ENCODE peak calls at places on chromosomes 2 and 18, in six cellular contexts. One of them, this sample, is unnamed.

GRCh38 chr18:43934322-43935050 is 657.2 kb upstream of the SYT4 start:
- DNase-seq in BE2C: no peak
- DNase-seq in tibial artery: no peak
- DNase-seq in GM12865: no peak
- DNase-seq in OCI-LY7: no peak
- DNase-seq in colonic mucosa: no peak
- DNase-seq in this sample: no peak

GRCh38 chr18:44895176-44895798 is 214.6 kb downstream of the SETBP1 start:
- DNase-seq in BE2C: peak
- DNase-seq in tibial artery: no peak
- DNase-seq in GM12865: peak
- DNase-seq in OCI-LY7: peak
- DNase-seq in colonic mucosa: peak
- DNase-seq in this sample: no peak

GRCh38 chr18:48999569-48999968 is 48.8 kb upstream of the SMAD7 start:
- DNase-seq in BE2C: no peak
- DNase-seq in tibial artery: no peak
- DNase-seq in GM12865: no peak
- DNase-seq in OCI-LY7: no peak
- DNase-seq in colonic mucosa: no peak
- DNase-seq in this sample: no peak

GRCh38 chr2:145064476-145064875 is 544.6 kb upstream of the ZEB2 start:
- DNase-seq in BE2C: no peak
- DNase-seq in tibial artery: no peak
- DNase-seq in GM12865: no peak
- DNase-seq in OCI-LY7: no peak
- DNase-seq in colonic mucosa: no peak
- DNase-seq in this sample: no peak

GRCh38 chr18:35578481-35578880 is 3.1 kb upstream of the GALNT1 start:
- DNase-seq in BE2C: no peak
- DNase-seq in tibial artery: no peak
- DNase-seq in GM12865: no peak
- DNase-seq in OCI-LY7: no peak
- DNase-seq in colonic mucosa: no peak
- DNase-seq in this sample: no peak

GRCh38 chr2:2101924-2102323 is 229.2 kb downstream of the MYT1L start:
- DNase-seq in BE2C: no peak
- DNase-seq in tibial artery: no peak
- DNase-seq in GM12865: no peak
- DNase-seq in OCI-LY7: peak
- DNase-seq in colonic mucosa: no peak
- DNase-seq in this sample: no peak

GRCh38 chr2:235966396-235966795 is 201.8 kb downstream of the GBX2 start:
- DNase-seq in BE2C: no peak
- DNase-seq in tibial artery: no peak
- DNase-seq in GM12865: no peak
- DNase-seq in OCI-LY7: no peak
- DNase-seq in colonic mucosa: no peak
- DNase-seq in this sample: no peak

GRCh38 chr18:57984490-57985109 is 59.4 kb upstream of the NEDD4L start:
- DNase-seq in BE2C: no peak
- DNase-seq in tibial artery: no peak
- DNase-seq in GM12865: no peak
- DNase-seq in OCI-LY7: no peak
- DNase-seq in colonic mucosa: no peak
- DNase-seq in this sample: no peak

GRCh38 chr2:15313657-15314056 is 247.5 kb downstream of the NBAS start:
- DNase-seq in BE2C: no peak
- DNase-seq in tibial artery: no peak
- DNase-seq in GM12865: peak
- DNase-seq in OCI-LY7: peak
- DNase-seq in colonic mucosa: no peak
- DNase-seq in this sample: no peak

GRCh38 chr2:133362061-133362476 is 206.2 kb downstream of the NCKAP5 start:
- DNase-seq in BE2C: no peak
- DNase-seq in tibial artery: no peak
- DNase-seq in GM12865: no peak
- DNase-seq in OCI-LY7: no peak
- DNase-seq in colonic mucosa: no peak
- DNase-seq in this sample: no peak

GRCh38 chr2:20044778-20045177 is 6.7 kb downstream of the LAPTM4A start:
- DNase-seq in BE2C: no peak
- DNase-seq in tibial artery: no peak
- DNase-seq in GM12865: no peak
- DNase-seq in OCI-LY7: no peak
- DNase-seq in colonic mucosa: no peak
- DNase-seq in this sample: no peak

GRCh38 chr2:237264480-237265219 is 149.3 kb downstream of the COL6A3 start:
- DNase-seq in BE2C: no peak
- DNase-seq in tibial artery: peak
- DNase-seq in GM12865: no peak
- DNase-seq in OCI-LY7: no peak
- DNase-seq in colonic mucosa: no peak
- DNase-seq in this sample: no peak

GRCh38 chr2:151640087-151640486 is 94.2 kb downstream of the NEB start:
- DNase-seq in BE2C: no peak
- DNase-seq in tibial artery: no peak
- DNase-seq in GM12865: no peak
- DNase-seq in OCI-LY7: no peak
- DNase-seq in colonic mucosa: no peak
- DNase-seq in this sample: no peak

GRCh38 chr2:240644859-240645301 is 19.6 kb downstream of the GPR35 start:
- DNase-seq in BE2C: no peak
- DNase-seq in tibial artery: peak
- DNase-seq in GM12865: no peak
- DNase-seq in OCI-LY7: no peak
- DNase-seq in colonic mucosa: no peak
- DNase-seq in this sample: peak

GRCh38 chr2:32671885-32672519 is 44.2 kb downstream of the TTC27 start:
- DNase-seq in BE2C: no peak
- DNase-seq in tibial artery: no peak
- DNase-seq in GM12865: no peak
- DNase-seq in OCI-LY7: no peak
- DNase-seq in colonic mucosa: no peak
- DNase-seq in this sample: no peak

GRCh38 chr2:21356076-21356856 is 232.5 kb downstream of the TDRD15 start:
- DNase-seq in BE2C: peak
- DNase-seq in tibial artery: no peak
- DNase-seq in GM12865: no peak
- DNase-seq in OCI-LY7: no peak
- DNase-seq in colonic mucosa: no peak
- DNase-seq in this sample: no peak

GRCh38 chr2:23386422-23387220 is 1.6 kb downstream of the KLHL29 start:
- DNase-seq in BE2C: peak
- DNase-seq in tibial artery: peak
- DNase-seq in GM12865: peak
- DNase-seq in OCI-LY7: no peak
- DNase-seq in colonic mucosa: peak
- DNase-seq in this sample: no peak

GRCh38 chr2:29562319-29562718 is 359.1 kb downstream of the ALK start:
- DNase-seq in BE2C: peak
- DNase-seq in tibial artery: no peak
- DNase-seq in GM12865: no peak
- DNase-seq in OCI-LY7: no peak
- DNase-seq in colonic mucosa: no peak
- DNase-seq in this sample: no peak

GRCh38 chr18:26546875-26547301 is 1.5 kb downstream of the KCTD1 start:
- DNase-seq in BE2C: peak
- DNase-seq in tibial artery: no peak
- DNase-seq in GM12865: no peak
- DNase-seq in OCI-LY7: no peak
- DNase-seq in colonic mucosa: peak
- DNase-seq in this sample: no peak

GRCh38 chr2:70070557-70071268 is 16.6 kb upstream of the PCBP1 start:
- DNase-seq in BE2C: peak
- DNase-seq in tibial artery: peak
- DNase-seq in GM12865: peak
- DNase-seq in OCI-LY7: peak
- DNase-seq in colonic mucosa: peak
- DNase-seq in this sample: no peak

GRCh38 chr2:237932731-237933131 is 34.1 kb upstream of the UBE2F start:
- DNase-seq in BE2C: no peak
- DNase-seq in tibial artery: peak
- DNase-seq in GM12865: peak
- DNase-seq in OCI-LY7: no peak
- DNase-seq in colonic mucosa: no peak
- DNase-seq in this sample: no peak

GRCh38 chr2:131154071-131154531 is 49.0 kb downstream of the PLEKHB2 start:
- DNase-seq in BE2C: peak
- DNase-seq in tibial artery: no peak
- DNase-seq in GM12865: peak
- DNase-seq in OCI-LY7: peak
- DNase-seq in colonic mucosa: peak
- DNase-seq in this sample: no peak

GRCh38 chr2:69200107-69200520 is 186.9 kb downstream of the GFPT1 start:
- DNase-seq in BE2C: no peak
- DNase-seq in tibial artery: peak
- DNase-seq in GM12865: no peak
- DNase-seq in OCI-LY7: no peak
- DNase-seq in colonic mucosa: no peak
- DNase-seq in this sample: no peak

GRCh38 chr2:176544579-176545365 is 275.5 kb downstream of the MTX2 start:
- DNase-seq in BE2C: no peak
- DNase-seq in tibial artery: no peak
- DNase-seq in GM12865: no peak
- DNase-seq in OCI-LY7: no peak
- DNase-seq in colonic mucosa: no peak
- DNase-seq in this sample: no peak

GRCh38 chr18:23354625-23355024 is 98.5 kb upstream of the RIOK3 start:
- DNase-seq in BE2C: no peak
- DNase-seq in tibial artery: no peak
- DNase-seq in GM12865: no peak
- DNase-seq in OCI-LY7: no peak
- DNase-seq in colonic mucosa: no peak
- DNase-seq in this sample: peak

GRCh38 chr2:99984781-99985525 is 157.4 kb downstream of the AFF3 start:
- DNase-seq in BE2C: no peak
- DNase-seq in tibial artery: no peak
- DNase-seq in GM12865: no peak
- DNase-seq in OCI-LY7: no peak
- DNase-seq in colonic mucosa: no peak
- DNase-seq in this sample: no peak

GRCh38 chr2:24083567-24084385 is 858 bp downstream of the TP53I3 start:
- DNase-seq in BE2C: peak
- DNase-seq in tibial artery: no peak
- DNase-seq in GM12865: peak
- DNase-seq in OCI-LY7: peak
- DNase-seq in colonic mucosa: peak
- DNase-seq in this sample: no peak

GRCh38 chr2:176414641-176415040 is 145.4 kb downstream of the MTX2 start:
- DNase-seq in BE2C: no peak
- DNase-seq in tibial artery: no peak
- DNase-seq in GM12865: no peak
- DNase-seq in OCI-LY7: no peak
- DNase-seq in colonic mucosa: no peak
- DNase-seq in this sample: no peak

GRCh38 chr18:70221156-70221910 is 15.8 kb upstream of the RTTN start:
- DNase-seq in BE2C: no peak
- DNase-seq in tibial artery: no peak
- DNase-seq in GM12865: no peak
- DNase-seq in OCI-LY7: no peak
- DNase-seq in colonic mucosa: no peak
- DNase-seq in this sample: no peak

GRCh38 chr2:75896779-75897366 is 186.2 kb upstream of the GCFC2 start:
- DNase-seq in BE2C: peak
- DNase-seq in tibial artery: no peak
- DNase-seq in GM12865: peak
- DNase-seq in OCI-LY7: peak
- DNase-seq in colonic mucosa: peak
- DNase-seq in this sample: no peak
- TF ChIP-seq CTCF in BE2C: peak
- TF ChIP-seq CTCF in tibial artery: no peak
- TF ChIP-seq CTCF in GM12865: peak
- TF ChIP-seq CTCF in OCI-LY7: peak
- TF ChIP-seq CTCF in colonic mucosa: peak
- TF ChIP-seq CTCF in this sample: peak

DNA sequence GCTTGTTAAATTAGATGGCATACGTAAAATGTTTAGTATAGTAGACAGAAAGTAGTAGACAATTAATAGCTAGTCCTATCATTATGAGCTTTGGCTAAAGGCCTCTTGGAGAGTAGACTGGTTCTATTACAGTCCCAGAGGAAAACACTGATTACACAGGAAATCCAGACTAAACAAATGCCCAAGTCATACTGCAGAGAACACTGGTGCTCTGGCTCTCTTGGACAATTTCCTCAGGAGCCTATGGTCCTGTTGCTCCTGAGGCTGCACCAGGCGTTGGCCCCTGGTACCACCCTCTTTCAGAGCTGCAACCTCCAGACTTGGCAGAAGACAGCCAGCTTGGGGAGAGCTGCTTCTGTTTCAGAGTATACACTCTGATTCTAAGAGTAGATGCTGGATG is 41.8 kb downstream of the STAT1 start:
- DNase-seq in BE2C: no peak
- DNase-seq in tibial artery: no peak
- DNase-seq in GM12865: no peak
- DNase-seq in OCI-LY7: no peak
- DNase-seq in colonic mucosa: no peak
- DNase-seq in this sample: no peak
- TF ChIP-seq CTCF in BE2C: no peak
- TF ChIP-seq CTCF in tibial artery: no peak
- TF ChIP-seq CTCF in GM12865: no peak
- TF ChIP-seq CTCF in OCI-LY7: no peak
- TF ChIP-seq CTCF in colonic mucosa: no peak
- TF ChIP-seq CTCF in this sample: no peak

GRCh38 chr18:51044928-51045587 is 15.0 kb downstream of the SMAD4 start:
- DNase-seq in BE2C: no peak
- DNase-seq in tibial artery: no peak
- DNase-seq in GM12865: no peak
- DNase-seq in OCI-LY7: no peak
- DNase-seq in colonic mucosa: no peak
- DNase-seq in this sample: no peak

GRCh38 chr18:51037230-51037629 is 7.2 kb downstream of the SMAD4 start:
- DNase-seq in BE2C: no peak
- DNase-seq in tibial artery: no peak
- DNase-seq in GM12865: no peak
- DNase-seq in OCI-LY7: no peak
- DNase-seq in colonic mucosa: no peak
- DNase-seq in this sample: no peak

GRCh38 chr18:51039138-51040112 is 9.4 kb downstream of the SMAD4 start:
- DNase-seq in BE2C: no peak
- DNase-seq in tibial artery: no peak
- DNase-seq in GM12865: peak
- DNase-seq in OCI-LY7: no peak
- DNase-seq in colonic mucosa: peak
- DNase-seq in this sample: no peak

GRCh38 chr18:51038110-51038509 is 8.1 kb downstream of the SMAD4 start:
- DNase-seq in BE2C: no peak
- DNase-seq in tibial artery: no peak
- DNase-seq in GM12865: no peak
- DNase-seq in OCI-LY7: no peak
- DNase-seq in colonic mucosa: no peak
- DNase-seq in this sample: no peak

GRCh38 chr18:51041677-51042076 is 11.7 kb downstream of the SMAD4 start:
- DNase-seq in BE2C: no peak
- DNase-seq in tibial artery: no peak
- DNase-seq in GM12865: no peak
- DNase-seq in OCI-LY7: no peak
- DNase-seq in colonic mucosa: no peak
- DNase-seq in this sample: no peak
- TF ChIP-seq CTCF in BE2C: no peak
- TF ChIP-seq CTCF in tibial artery: no peak
- TF ChIP-seq CTCF in GM12865: no peak
- TF ChIP-seq CTCF in OCI-LY7: no peak
- TF ChIP-seq CTCF in colonic mucosa: no peak
- TF ChIP-seq CTCF in this sample: no peak

GRCh38 chr2:117917223-117917917 is 96.5 kb downstream of the CCDC93 start:
- DNase-seq in BE2C: no peak
- DNase-seq in tibial artery: no peak
- DNase-seq in GM12865: no peak
- DNase-seq in OCI-LY7: no peak
- DNase-seq in colonic mucosa: no peak
- DNase-seq in this sample: no peak
- TF ChIP-seq CTCF in BE2C: peak
- TF ChIP-seq CTCF in tibial artery: no peak
- TF ChIP-seq CTCF in GM12865: no peak
- TF ChIP-seq CTCF in OCI-LY7: peak
- TF ChIP-seq CTCF in colonic mucosa: no peak
- TF ChIP-seq CTCF in this sample: peak